ENCODE peak calls at places on chromosomes 13 and 19, in ten cellular contexts. U is adrenal gland, X is mammary epithelial cell, Q is thoracic aorta, L is upper lobe of left lung, J is neuronal stem cell, W is testis, Y is heart right ventricle, N is ascending aorta, R is GM23338. S is an unnamed sample. For H3K36me3, the result is how much of the 10 kb centered on the place peaks cover.

GRCh38 chr13:25803626-25804025 is 248.2 kb downstream of the SHISA2 start:
- DNase-seq in Y (no peak), L (no peak), U (no peak), R (no peak), W (no peak), Q (no peak), X (no peak), N (no peak), J (no peak), S (no peak)

GRCh38 chr13:102825400-102825799 is 20.4 kb upstream of the ERCC5 start:
- DNase-seq in Q (no peak), R (peak), Y (no peak), X (no peak), J (no peak), L (no peak), N (no peak), U (no peak), W (no peak), S (no peak)

GRCh38 chr19:54674021-54674617 is 11.3 kb downstream of the LILRB4 start:
- DNase-seq in Y (no peak), W (no peak), R (peak), U (no peak), Q (no peak), X (peak), N (no peak), J (no peak), L (no peak), S (no peak)

GRCh38 chr19:35587326-35587725 is 1.4 kb downstream of the PMIS2 start:
- DNase-seq in L (no peak), Q (no peak), W (no peak), J (no peak), U (no peak), Y (no peak), R (no peak), N (no peak), X (no peak), S (no peak)

GRCh38 chr13:89695343-89696257 is 1651.9 kb upstream of the MIR17HG start:
- DNase-seq in X (peak), U (peak), Y (no peak), J (peak), Q (no peak), L (no peak), R (peak), N (no peak), W (peak), S (no peak)

GRCh38 chr13:110957931-110958330 is 43.1 kb upstream of the ANKRD10 start:
- DNase-seq in X (no peak), Y (no peak), L (no peak), Q (no peak), J (no peak), W (no peak), N (no peak), R (no peak), U (no peak), S (no peak)

GRCh38 chr13:99505814-99506269 is 4.6 kb downstream of the TM9SF2 start:
- DNase-seq in W (no peak), R (no peak), Q (no peak), Y (no peak), L (no peak), U (no peak), X (no peak), J (no peak), N (no peak), S (no peak)

GRCh38 chr13:43883636-43884035 is 3.9 kb downstream of the LACC1 start:
- DNase-seq in X (no peak), R (no peak), L (no peak), Q (no peak), U (no peak), J (no peak), Y (no peak), W (no peak), N (no peak), S (no peak)

GRCh38 chr19:35665157-35665556 is 1.2 kb upstream of the UPK1A start:
- DNase-seq in Y (no peak), N (no peak), W (no peak), R (no peak), J (no peak), X (no peak), L (peak), U (no peak), Q (no peak), S (no peak)

GRCh38 chr13:46866150-46866549 is 30.7 kb downstream of the HTR2A start:
- DNase-seq in Q (no peak), W (no peak), R (peak), N (no peak), J (no peak), U (no peak), L (no peak), X (peak), Y (peak), S (peak)

GRCh38 chr13:94175076-94175475 is 304.4 kb downstream of the DCT start:
- DNase-seq in Y (no peak), U (no peak), N (no peak), L (no peak), R (no peak), X (no peak), W (no peak), J (no peak), Q (no peak), S (no peak)

GRCh38 chr19:39444598-39445257 is 654 bp upstream of the SUPT5H start:
- DNase-seq in U (no peak), W (peak), J (no peak), Y (no peak), R (peak), N (no peak), L (no peak), Q (no peak), X (peak), S (no peak)

GRCh38 chr13:110538632-110539031 is 22.9 kb downstream of the RAB20 start:
- DNase-seq in R (no peak), U (no peak), W (peak), X (no peak), J (no peak), N (no peak), Q (no peak), L (no peak), Y (peak), S (no peak)

GRCh38 chr19:31356587-31357314 is 7.5 kb upstream of the TSHZ3 start:
- DNase-seq in R (peak), Y (peak), U (no peak), L (peak), N (no peak), W (peak), Q (no peak), X (no peak), J (no peak), S (peak)

GRCh38 chr13:65133094-65133493 is 2097.0 kb downstream of the PCDH9 start:
- DNase-seq in X (no peak), U (no peak), W (no peak), L (no peak), J (no peak), R (peak), Q (no peak), N (no peak), Y (no peak), S (no peak)

GRCh38 chr19:18895038-18895827 is 725 bp downstream of the CERS1 start:
- DNase-seq in W (peak), N (no peak), Q (no peak), L (peak), X (peak), Y (no peak), J (peak), R (peak), U (no peak), S (no peak)

GRCh38 chr19:7783991-7784421 is 21.0 kb downstream of the CLEC4M start:
- DNase-seq in J (no peak), Q (no peak), W (no peak), U (no peak), X (peak), N (no peak), L (no peak), Y (no peak), R (peak), S (peak)

GRCh38 chr19:7625763-7626372 is 3.5 kb downstream of the XAB2 start:
- DNase-seq in N (no peak), W (no peak), J (no peak), Y (no peak), L (peak), X (no peak), R (no peak), Q (no peak), U (peak), S (peak)

GRCh38 chr13:56338421-56338820 is 802.3 kb upstream of the PRR20A start:
- DNase-seq in U (no peak), X (no peak), J (no peak), Q (no peak), Y (no peak), R (peak), L (no peak), N (no peak), W (no peak), S (no peak)

GRCh38 chr13:24353736-24354135 is 44.4 kb downstream of the C1QTNF9 start:
- DNase-seq in J (no peak), W (no peak), L (no peak), Y (no peak), X (peak), U (no peak), N (no peak), Q (no peak), R (no peak), S (no peak)

GRCh38 chr13:108595416-108596257 is 33.8 kb upstream of the MYO16 start:
- DNase-seq in W (no peak), R (no peak), L (no peak), N (no peak), Y (no peak), X (no peak), J (no peak), U (no peak), Q (no peak), S (no peak)

GRCh38 chr13:89465366-89465765 is 1794.2 kb downstream of the SLITRK5 start:
- DNase-seq in U (no peak), Y (no peak), R (no peak), J (no peak), N (no peak), W (no peak), X (peak), Q (no peak), L (no peak), S (no peak)

GRCh38 chr19:30664358-30665058 is 292.3 kb downstream of the ZNF536 start:
- DNase-seq in N (no peak), W (peak), L (peak), U (peak), R (peak), J (no peak), X (peak), Q (no peak), Y (peak), S (no peak)

GRCh38 chr19:54201980-54202379 is 1.3 kb downstream of the RPS9 start:
- DNase-seq in R (no peak), X (no peak), Y (no peak), J (no peak), Q (no peak), N (no peak), W (no peak), U (no peak), L (no peak), S (no peak)

GRCh38 chr13:49652691-49653305 is 24.5 kb downstream of the ARL11 start:
- DNase-seq in J (peak), Q (no peak), Y (no peak), X (no peak), L (no peak), U (no peak), N (no peak), W (peak), R (peak), S (no peak)

GRCh38 chr13:48316826-48317510 is 13.4 kb downstream of the RB1 start:
- DNase-seq in L (peak), R (no peak), U (no peak), Y (peak), X (no peak), Q (no peak), W (no peak), N (no peak), J (no peak), S (no peak)

GRCh38 chr13:48315981-48316380 is 12.4 kb downstream of the RB1 start:
- DNase-seq in Q (no peak), J (no peak), W (no peak), N (no peak), L (peak), U (no peak), X (no peak), Y (peak), R (no peak), S (no peak)

DNA sequence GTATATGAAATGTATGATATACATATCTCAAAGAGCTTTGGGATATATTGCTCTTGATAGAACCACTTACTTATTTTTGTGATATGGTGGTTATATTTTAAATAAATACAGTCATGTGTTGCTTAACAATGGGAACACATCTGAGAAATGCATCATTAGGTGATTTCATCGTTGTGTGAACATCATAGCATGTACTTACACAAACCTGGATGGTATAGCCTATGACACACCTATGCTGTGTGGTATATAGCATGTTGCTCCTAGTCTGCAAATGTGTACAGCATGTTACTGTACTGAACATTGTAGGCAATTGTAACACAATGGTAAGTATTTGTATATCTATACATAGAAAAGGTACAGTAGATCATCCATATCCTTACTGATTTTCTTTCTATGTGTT is 7.7 kb downstream of the RB1 start:
- DNase-seq in L (no peak), U (no peak), Y (no peak), R (no peak), J (no peak), W (no peak), N (no peak), Q (no peak), X (no peak), S (no peak)
- H3K36me3 ChIP-seq in L (under half), U (under half), Y (under half), R (under half), J (half or more), W (under half), N (under half), Q (under half), X (under half), S (under half)

DNA sequence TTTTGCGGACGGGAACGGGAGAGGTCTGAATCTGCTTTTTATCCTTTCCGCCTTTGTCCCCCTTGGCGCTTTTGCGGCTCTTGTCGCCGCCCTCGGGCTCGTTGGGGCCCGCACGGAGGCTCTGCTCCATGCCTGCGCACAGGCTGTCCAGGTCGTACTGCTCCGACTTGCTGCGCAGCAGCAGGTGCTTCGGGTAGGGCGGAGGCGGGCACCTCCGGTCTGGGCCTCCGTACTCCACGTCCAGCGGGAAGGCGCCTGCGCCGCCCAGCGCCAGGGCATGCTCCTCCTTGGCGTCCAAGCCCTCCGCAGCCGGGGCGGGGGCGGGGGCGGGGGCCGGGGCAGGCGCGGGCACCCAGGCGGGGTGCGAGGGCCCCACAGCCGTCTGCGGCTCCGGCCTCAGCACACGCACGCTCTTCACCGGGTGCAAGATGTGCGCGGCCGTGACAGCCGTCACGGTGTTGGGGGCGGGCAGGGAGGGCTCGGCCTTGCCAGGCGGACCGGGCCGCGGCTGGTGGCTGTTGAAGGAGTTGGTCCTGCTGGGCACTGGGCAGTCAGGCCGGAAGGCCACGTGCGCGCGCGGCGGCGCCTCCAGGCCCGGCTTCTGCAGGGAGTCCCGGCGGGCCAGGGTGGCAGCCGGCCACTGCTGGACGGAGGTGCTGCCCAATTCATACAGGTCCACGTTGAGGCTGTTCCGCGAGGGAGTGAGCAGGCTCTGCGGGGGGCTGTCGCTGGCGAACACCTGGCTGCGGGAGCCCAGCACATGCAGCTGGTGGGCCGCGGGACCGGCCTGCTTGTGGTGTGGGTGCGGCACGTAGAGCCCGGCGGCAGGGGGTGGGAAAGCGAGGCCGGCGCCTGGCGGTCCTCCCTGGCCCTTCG is 73.1 kb downstream of the LATS2 start:
- DNase-seq in Y (no peak), W (no peak), U (no peak), L (peak), X (no peak), Q (no peak), N (no peak), J (no peak), R (no peak), S (no peak)
- H3K36me3 ChIP-seq in Y (under half), W (under half), U (under half), L (under half), X (under half), Q (under half), N (under half), J (half or more), R (under half), S (half or more)

GRCh38 chr19:4046946-4047683 is 19.6 kb downstream of the ZBTB7A start:
- DNase-seq in R (no peak), X (no peak), N (no peak), W (no peak), Y (no peak), J (no peak), Q (no peak), U (no peak), L (peak), S (no peak)
- H3K36me3 ChIP-seq in R (under half), X (under half), N (under half), W (under half), Y (under half), J (under half), Q (under half), U (under half), L (under half), S (half or more)

DNA sequence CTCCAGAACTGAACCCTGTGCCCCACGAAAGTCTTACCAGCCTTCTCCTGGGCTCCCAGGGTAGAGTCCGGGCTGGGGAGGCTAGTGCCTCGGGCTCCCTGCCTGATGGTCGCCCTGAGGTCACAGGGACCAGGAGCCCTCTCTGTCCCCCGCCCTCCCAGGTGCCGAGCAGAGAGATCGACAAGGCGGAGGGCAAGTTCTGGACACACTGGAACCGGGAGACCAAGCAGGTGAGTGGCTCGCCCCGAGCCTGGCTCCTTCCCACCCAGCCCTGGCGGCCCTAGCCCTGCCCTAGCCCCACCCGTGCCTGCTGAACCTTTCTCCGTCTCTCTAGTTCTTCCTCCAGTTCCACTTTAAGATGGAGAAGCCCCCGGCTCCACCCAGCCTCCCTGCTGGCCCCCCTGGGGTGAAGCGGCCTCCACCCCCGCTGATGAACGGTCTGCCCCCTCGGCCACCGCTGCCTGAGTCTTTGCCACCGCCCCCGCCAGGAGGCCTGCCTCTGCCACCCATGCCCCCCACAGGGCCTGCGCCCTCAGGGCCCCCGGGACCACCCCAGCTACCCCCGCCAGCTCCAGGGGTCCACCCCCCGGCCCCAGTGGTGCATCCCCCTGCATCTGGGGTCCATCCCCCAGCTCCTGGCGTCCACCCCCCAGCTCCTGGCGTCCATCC is 1.6 kb upstream of the AMH start:
- DNase-seq in U (no peak), W (no peak), L (peak), N (no peak), Q (no peak), Y (no peak), J (no peak), R (no peak), X (no peak), S (no peak)
- H3K36me3 ChIP-seq in U (under half), W (under half), L (half or more), N (half or more), Q (half or more), Y (under half), J (half or more), R (under half), X (under half), S (under half)

DNA sequence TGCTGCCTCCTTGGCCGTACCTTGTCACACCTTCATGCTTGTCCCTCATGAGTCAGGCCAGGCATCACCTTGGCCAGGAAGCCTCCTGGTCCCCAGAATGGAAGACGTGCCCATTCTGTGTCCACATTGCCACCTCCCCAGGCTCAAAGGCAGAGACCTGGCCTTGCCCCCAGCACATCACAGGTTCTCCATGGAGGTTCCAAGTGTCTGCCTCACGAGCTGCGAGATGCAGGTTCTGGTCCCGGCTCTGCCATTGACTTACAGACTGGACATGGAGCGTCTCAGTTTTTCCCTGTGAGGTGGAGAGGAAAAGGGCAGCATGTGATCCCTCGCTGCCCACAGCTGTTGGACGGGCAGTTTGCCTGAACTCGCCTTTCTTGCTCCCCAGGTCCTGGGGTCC is 9.1 kb upstream of the SLC7A10 start:
- DNase-seq in R (no peak), W (no peak), Y (no peak), L (no peak), J (no peak), X (no peak), N (no peak), Q (no peak), U (no peak), S (no peak)
- H3K36me3 ChIP-seq in R (under half), W (under half), Y (under half), L (under half), J (under half), X (under half), N (under half), Q (under half), U (under half), S (under half)

DNA sequence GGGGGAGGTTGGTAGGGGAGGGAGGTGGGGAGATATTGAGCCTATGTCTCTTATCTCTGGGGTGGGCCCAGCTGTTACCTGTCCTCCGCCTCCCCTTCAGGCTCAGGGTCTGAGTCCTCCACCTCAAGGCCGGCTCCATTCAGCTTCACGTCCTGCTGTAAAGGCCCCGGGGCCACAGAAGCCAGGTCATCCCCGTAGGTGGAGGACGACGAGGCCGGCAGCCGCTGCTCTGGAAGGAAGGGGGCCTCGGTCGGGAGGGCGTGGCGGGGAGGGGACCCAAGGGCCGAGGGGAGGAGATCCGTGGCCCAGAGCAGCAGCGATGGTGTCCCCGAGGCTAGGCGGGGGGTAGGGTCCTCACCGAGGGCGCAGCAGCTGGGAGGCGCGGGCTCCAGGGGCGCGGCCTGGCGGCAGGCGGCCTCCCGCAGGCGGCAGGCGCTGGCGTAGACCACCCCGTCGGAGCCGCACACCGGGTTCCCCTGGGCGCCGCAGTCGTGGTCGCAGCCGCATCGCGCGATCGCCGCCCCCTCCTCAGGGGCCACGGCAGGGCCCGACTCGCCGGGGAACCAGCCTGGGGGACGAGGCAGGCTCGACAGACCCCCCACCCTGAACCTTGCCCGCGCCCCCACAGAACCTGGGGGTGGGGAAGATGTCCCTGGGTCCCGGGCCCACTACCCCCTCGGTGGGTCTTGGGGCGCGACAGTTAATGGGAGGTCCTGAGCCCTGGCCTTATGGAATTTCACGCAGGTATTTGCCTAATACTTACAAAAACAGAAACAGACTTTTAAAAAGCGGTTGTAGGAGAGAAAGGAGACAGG is 7.5 kb downstream of the F2RL3 start:
- DNase-seq in U (no peak), Y (no peak), N (no peak), J (peak), R (peak), W (peak), L (peak), Q (no peak), X (no peak), S (no peak)
- H3K36me3 ChIP-seq in U (under half), Y (under half), N (under half), J (under half), R (under half), W (under half), L (under half), Q (under half), X (under half), S (under half)